ENCODE peak calls at places on chromosomes 11 and 22, in four cellular contexts. O is AG09309, M is neural progenitor cell, R is mesothelial cell of epicardium. X is an unnamed sample.

GRCh38 chr11:1655168-1656060 is 25.8 kb downstream of the KRTAP5-5 start:
- DNase-seq in O (no peak), M (no peak), R (no peak), X (no peak)

GRCh38 chr22:33835196-33835788 is 85.0 kb downstream of the LARGE1 start:
- DNase-seq in M (peak), O (no peak), R (no peak), X (no peak)

GRCh38 chr11:36365937-36366336 is 69.8 kb downstream of the PRR5L start:
- DNase-seq in O (no peak), M (no peak), R (no peak), X (no peak)

GRCh38 chr11:12091957-12092558 is 18.3 kb upstream of the MICAL2 start:
- DNase-seq in O (no peak), M (peak), R (no peak), X (no peak)

GRCh38 chr11:33557201-33557600 is 143.4 kb downstream of the C11orf91 start:
- DNase-seq in R (no peak), M (no peak), O (peak), X (no peak)

GRCh38 chr22:45421349-45422057 is 8.0 kb downstream of the RIBC2 start:
- DNase-seq in M (no peak), O (no peak), R (no peak), X (no peak)

GRCh38 chr11:44632466-44633123 is 67.1 kb downstream of the CD82 start:
- DNase-seq in M (peak), O (no peak), R (peak), X (peak)

GRCh38 chr11:128625766-128626165 is 38.4 kb upstream of the ETS1 start:
- DNase-seq in M (no peak), O (no peak), R (no peak), X (no peak)

GRCh38 chr11:134275534-134276395 is at the start of gene GLB1L3:
- DNase-seq in R (peak), O (no peak), M (peak), X (peak)

GRCh38 chr22:34993548-34993947 is 72.4 kb upstream of the ISX start:
- DNase-seq in M (no peak), O (no peak), R (no peak), X (no peak)

GRCh38 chr11:103877221-103877620 is 159.2 kb upstream of the DDI1 start:
- DNase-seq in M (no peak), O (no peak), R (no peak), X (no peak)

GRCh38 chr11:126132319-126132718 is 69.7 kb upstream of the CDON start:
- DNase-seq in M (no peak), O (no peak), R (no peak), X (no peak)

GRCh38 chr11:23730307-23730998 is 766.4 kb upstream of the LUZP2 start:
- DNase-seq in R (no peak), M (no peak), O (no peak), X (no peak)

GRCh38 chr11:103730151-103730940 is 306.1 kb upstream of the DDI1 start:
- DNase-seq in O (no peak), R (no peak), M (peak), X (no peak)

GRCh38 chr11:30917859-30918478 is 331.8 kb upstream of the MPPED2 start:
- DNase-seq in O (no peak), R (no peak), M (peak), X (peak)

GRCh38 chr11:73361953-73362776 is 14.0 kb upstream of the RELT start:
- DNase-seq in O (no peak), M (peak), R (no peak), X (no peak)

GRCh38 chr11:288328-289144 is at the start of gene PGGHG:
- DNase-seq in R (peak), M (peak), O (no peak), X (peak)

GRCh38 chr11:128503231-128503991 is 83.9 kb downstream of the ETS1 start:
- DNase-seq in R (no peak), M (no peak), O (peak), X (no peak)

GRCh38 chr22:27835446-27835845 is 33.9 kb upstream of the MN1 start:
- DNase-seq in M (no peak), O (no peak), R (no peak), X (no peak)

DNA sequence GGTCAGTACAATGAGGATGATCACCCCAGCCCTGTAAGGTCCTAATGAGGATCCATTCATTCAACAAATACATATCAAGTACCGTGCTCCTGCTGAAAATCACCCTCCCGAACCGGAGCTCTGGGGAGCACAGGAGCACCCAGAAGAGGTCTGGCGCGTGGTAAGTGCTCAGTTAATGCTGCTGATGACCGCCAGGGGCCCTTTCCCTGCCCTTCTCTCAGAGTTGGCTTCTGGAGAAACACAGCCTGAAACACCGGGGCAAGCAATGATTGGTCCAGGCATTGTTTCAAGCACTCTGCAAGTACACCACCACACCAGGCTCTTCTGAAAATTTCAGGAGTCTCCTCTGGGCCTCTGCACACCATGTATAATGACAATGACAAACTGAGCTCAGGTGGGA is 3.8 kb upstream of the CCDC86 start:
- DNase-seq in R (no peak), M (peak), O (no peak), X (no peak)
- TF ChIP-seq CTCF in R (no peak), M (peak), O (peak), X (no peak)

GRCh38 chr11:27119396-27119795 is 78.8 kb downstream of the BBOX1 start:
- DNase-seq in R (no peak), O (no peak), M (no peak), X (no peak)

GRCh38 chr11:27120211-27120610 is 79.6 kb downstream of the BBOX1 start:
- DNase-seq in M (no peak), O (peak), R (no peak), X (no peak)

DNA sequence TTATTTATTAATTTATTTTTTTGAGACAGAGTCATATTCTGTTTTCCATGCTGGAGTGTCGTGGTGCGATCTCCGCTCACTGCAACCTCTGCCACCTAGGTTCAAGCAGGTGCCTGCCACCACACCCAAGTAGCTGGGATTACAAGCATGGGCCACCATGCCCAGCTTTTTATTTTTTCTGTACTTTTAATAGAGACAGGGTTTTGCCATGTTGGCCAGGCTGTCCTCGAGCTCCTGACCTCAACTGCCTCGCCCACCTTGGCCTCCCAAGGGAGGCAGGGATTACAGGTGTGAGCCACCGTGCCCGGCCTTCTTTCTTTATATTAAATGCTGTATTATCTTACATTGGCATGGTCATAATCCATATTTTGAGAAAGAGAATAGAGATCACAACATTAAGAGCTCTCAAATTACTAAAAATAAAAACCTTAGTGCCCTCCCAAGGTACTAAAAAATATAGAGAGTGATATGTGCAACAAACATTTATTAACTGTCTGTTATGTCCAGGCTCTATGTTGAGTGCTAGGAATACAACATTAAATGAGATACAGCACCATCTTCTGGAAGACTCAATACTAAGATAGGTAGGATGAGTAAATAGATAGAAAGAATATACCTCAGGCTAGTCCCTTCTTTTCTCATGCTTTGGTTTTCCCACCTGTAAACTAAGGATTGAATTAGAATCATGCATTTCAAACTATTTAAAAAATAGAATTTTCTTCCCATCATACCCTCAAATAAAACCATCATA is 84.1 kb downstream of the BBOX1 start:
- DNase-seq in M (no peak), O (peak), R (no peak), X (no peak)
- TF ChIP-seq CTCF in M (no peak), O (peak), R (no peak), X (no peak)

GRCh38 chr11:42023267-42023666 is 563.8 kb upstream of the LRRC4C start:
- DNase-seq in O (no peak), M (no peak), R (no peak), X (no peak)
- TF ChIP-seq CTCF in O (no peak), M (no peak), R (no peak), X (no peak)

DNA sequence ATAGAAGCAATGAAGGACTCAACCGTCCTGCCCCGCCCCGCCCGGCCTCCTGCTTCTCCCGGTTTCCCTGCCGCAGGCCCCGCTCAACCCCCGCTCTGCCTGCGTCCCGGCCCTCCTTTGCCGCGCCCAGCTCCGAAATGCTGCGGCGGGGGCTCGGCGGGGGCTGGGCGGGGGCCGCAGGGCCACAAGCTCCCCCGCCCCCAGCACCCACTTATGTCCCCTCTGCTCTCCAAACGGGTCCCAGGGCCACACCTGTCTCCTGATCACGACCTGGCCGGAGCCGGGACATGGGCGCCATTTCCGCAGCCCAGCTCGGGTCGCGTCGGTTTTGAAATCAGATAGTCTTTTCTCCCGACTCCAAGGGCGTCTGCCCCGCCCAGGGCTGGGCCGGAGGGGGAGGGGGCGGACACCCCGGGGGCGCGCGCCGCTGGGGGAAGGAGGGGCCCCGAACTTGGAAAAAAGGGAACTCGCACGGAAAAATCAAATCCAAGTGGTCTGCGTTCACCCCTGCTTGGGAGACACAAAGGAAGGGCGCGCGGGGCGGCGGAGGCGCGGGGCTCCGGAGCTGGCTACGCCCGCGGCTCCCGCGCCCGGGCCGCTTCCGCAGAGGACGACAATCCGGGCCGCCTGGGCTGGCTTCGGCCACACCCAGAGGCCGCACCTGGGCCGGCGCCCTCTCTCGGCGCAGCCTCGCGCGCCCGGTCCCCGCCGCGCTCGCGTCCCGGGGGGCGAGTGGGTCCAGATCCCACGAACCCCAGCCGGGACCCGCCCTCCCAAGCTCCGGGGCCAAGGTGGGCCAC is 70.5 kb upstream of the EP300 start:
- DNase-seq in R (peak), M (peak), O (no peak), X (peak)
- TF ChIP-seq CTCF in R (no peak), M (no peak), O (no peak), X (no peak)

DNA sequence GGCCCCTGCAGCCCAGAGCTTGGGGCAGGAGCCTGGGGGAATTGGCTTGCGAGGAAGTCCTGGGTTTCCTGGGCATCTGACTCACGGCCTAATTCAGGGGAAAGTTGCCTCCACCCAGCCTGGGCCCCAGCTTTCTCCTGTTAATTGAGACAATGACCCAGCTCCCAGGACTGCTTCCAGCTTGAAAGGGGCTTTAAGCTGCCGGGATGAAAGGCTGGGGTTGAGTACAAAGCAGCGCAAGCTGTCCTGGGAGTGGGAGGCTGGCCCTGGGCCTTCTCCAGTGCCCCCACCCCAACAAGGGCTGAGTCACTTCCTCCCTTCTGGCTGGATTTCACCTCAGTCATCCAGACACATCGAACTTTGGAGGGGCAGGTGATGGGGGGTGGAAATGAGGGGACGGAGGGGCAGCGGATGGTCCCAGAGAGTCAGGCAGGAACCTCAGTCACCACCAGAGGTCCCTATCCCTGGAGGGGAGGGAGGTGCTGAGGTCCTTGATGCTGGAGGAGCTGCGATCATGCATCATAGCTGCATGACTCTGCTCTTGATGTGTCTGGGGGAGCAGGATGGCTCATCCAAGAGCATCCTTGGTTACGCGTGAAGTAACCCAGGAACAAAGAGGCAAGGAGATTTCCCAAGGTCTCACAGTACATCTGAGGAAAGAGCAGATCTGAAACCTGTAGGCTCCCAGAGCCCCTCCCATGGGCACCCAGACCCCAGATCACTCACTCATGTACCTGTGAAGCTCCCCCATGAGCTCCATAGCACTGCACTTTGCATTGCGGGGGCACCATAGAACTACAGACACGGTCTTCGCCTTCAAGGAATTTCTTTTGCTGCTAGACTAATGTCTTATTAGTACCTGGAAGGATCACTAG is 30.0 kb upstream of the OAF start:
- DNase-seq in M (peak), R (peak), O (no peak), X (no peak)
- TF ChIP-seq CTCF in M (peak), R (no peak), O (peak), X (no peak)

GRCh38 chr11:93783362-93783761 is 720 bp upstream of the MED17 start:
- DNase-seq in R (no peak), O (no peak), M (no peak), X (no peak)

GRCh38 chr11:93784152-93784934 is at the start of gene MED17:
- DNase-seq in R (peak), O (peak), M (peak), X (peak)

GRCh38 chr11:93783767-93784151 is 323 bp upstream of the MED17 start:
- DNase-seq in M (no peak), O (no peak), R (no peak), X (no peak)

DNA sequence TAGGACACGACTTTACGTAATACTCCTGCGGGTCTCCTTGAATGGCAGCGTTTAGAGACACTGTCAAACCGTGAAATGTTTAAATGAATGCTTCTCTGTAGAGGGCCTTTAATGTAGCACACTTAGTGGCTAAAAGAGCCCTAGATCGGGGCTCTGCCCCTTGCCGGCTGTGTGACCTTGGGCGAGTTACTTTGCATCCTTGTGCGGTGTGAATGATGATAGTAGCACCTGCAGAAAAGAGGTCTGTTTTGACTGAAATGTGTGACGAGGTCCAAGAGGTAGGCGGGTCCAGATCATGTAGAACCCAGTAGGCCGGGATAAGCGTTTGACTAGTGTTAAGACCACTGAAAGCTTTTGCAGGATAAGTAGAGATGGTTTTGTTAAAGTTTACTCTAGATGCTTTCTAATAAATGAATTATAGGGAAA is 866 bp downstream of the MED17 start:
- DNase-seq in O (no peak), R (no peak), M (peak), X (no peak)
- TF ChIP-seq CTCF in O (no peak), R (no peak), M (no peak), X (peak)

GRCh38 chr11:68021167-68021787 is 9.2 kb upstream of the NDUFS8 start:
- DNase-seq in O (no peak), M (peak), R (no peak), X (no peak)

GRCh38 chr11:68019486-68019885 is 9.4 kb downstream of the ALDH3B1 start:
- DNase-seq in R (no peak), O (no peak), M (no peak), X (no peak)

GRCh38 chr11:68018730-68019190 is 8.6 kb downstream of the ALDH3B1 start:
- DNase-seq in O (no peak), R (no peak), M (no peak), X (no peak)

GRCh38 chr11:68022531-68022930 is 8.0 kb upstream of the NDUFS8 start:
- DNase-seq in R (no peak), O (no peak), M (no peak), X (no peak)

GRCh38 chr11:68020575-68020974 is 9.9 kb upstream of the NDUFS8 start:
- DNase-seq in R (no peak), O (no peak), M (peak), X (no peak)
- TF ChIP-seq CTCF in R (no peak), O (peak), M (peak), X (peak)

GRCh38 chr11:19091366-19091765 is 25.6 kb upstream of the ZDHHC13 start:
- DNase-seq in M (no peak), O (no peak), R (no peak), X (no peak)
- TF ChIP-seq CTCF in M (no peak), O (no peak), R (no peak), X (no peak)

DNA sequence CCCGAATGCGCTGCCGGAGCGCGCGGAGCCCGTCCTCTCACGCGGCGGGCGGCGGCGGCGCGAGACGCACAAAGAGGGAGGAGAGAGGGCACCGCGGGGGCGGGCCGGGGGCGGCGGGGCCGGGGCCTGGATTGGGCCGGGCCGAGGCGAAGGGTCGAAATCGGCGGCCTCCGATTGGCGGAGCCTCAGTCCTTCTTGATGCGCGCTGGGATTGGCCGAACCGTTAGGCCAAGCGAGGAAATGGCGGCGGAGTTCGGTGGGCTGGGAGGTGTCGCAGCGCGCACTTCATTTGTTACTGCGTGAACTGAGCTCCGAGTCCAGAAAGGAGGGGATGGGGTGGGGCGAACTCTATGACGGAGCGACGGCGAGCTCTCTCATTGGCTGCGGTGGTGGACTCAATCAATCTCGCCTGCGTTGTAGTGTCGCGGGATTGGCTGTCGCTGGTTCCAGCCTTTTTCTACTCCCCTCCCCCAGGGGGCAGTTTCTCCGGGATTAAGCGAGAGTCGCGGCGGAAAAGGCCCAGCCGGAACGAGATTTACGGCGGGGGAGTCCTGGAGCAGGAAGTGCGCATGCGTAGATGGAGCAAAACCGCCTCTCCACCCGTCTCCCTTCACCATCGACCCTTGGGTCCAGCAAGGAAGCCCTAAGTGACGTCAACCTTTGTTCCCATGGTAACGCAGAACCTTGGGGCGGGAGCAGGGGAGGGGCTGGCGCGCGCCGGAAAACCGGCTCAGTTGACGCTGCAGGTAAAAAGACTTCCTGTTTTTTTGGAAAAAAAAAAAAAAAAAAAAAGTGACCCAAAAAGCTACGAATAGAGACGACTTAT is at the start of gene SF1:
- DNase-seq in R (peak), M (peak), O (peak), X (peak)
- TF ChIP-seq CTCF in R (no peak), M (peak), O (no peak), X (no peak)

X was measured in neural crest cell.